ENCODE peak calls at places on chromosomes 16 and 17, in nine cellular contexts. G is effector memory CD4-positive, alpha-beta T cell; P is left ventricle myocardium superior; A is MM.1S; V is stimulated activated CD4-positive, alpha-beta T cell treated with anti-CD3 and anti-CD28 coated beads, Interleukin-12 subunit alpha, Interleukin-12 subunit beta, amount 100 ng/mL, for 4 hours; E is neural crest cell; O is adrenal gland; T is choroid plexus epithelial cell; Z is keratinocyte. H is an unnamed sample.

GRCh38 chr17:78366109-78366848 is 6.4 kb upstream of the SOCS3 start:
- DNase-seq in G (no peak), P (peak), A (no peak), V (no peak), E (no peak), O (no peak), T (peak), Z (no peak), H (no peak)

GRCh38 chr17:58248955-58249269 is 10.5 kb downstream of the LPO start:
- DNase-seq in G (no peak), P (no peak), A (no peak), V (no peak), E (no peak), O (no peak), T (no peak), Z (no peak), H (no peak)

GRCh38 chr17:18004345-18004744 is 31.7 kb downstream of the DRC3 start:
- DNase-seq in G (no peak), P (no peak), A (no peak), V (no peak), E (no peak), O (no peak), T (no peak), Z (no peak), H (no peak)

GRCh38 chr16:67865318-67865717 is 7.5 kb upstream of the EDC4 start:
- DNase-seq in G (no peak), P (no peak), A (peak), V (no peak), E (no peak), O (peak), T (peak), Z (no peak), H (no peak)

GRCh38 chr17:8552582-8553320 is 77.8 kb downstream of the MYH10 start:
- DNase-seq in G (no peak), P (no peak), A (no peak), V (no peak), E (no peak), O (no peak), T (peak), Z (peak), H (no peak)

GRCh38 chr17:76517638-76518038 is 16.4 kb upstream of the RHBDF2 start:
- DNase-seq in G (no peak), P (no peak), A (no peak), V (no peak), E (no peak), O (no peak), T (peak), Z (no peak), H (no peak)

GRCh38 chr16:25692734-25693508 is 1.2 kb downstream of the HS3ST4 start:
- DNase-seq in G (no peak), P (no peak), A (no peak), V (no peak), E (peak), O (no peak), T (no peak), Z (no peak), H (no peak)

GRCh38 chr17:22158364-22158763 is 466.0 kb downstream of the KCNJ18 start:
- DNase-seq in G (no peak), P (no peak), A (no peak), V (no peak), E (no peak), O (no peak), T (no peak), Z (no peak), H (no peak)

GRCh38 chr17:3539881-3540540 is 17.6 kb downstream of the TRPV3 start:
- DNase-seq in G (no peak), P (no peak), A (no peak), V (no peak), E (no peak), O (no peak), T (no peak), Z (no peak), H (no peak)

GRCh38 chr16:78577597-78577996 is 478.1 kb downstream of the WWOX start:
- DNase-seq in G (no peak), P (no peak), A (no peak), V (no peak), E (no peak), O (no peak), T (no peak), Z (no peak), H (no peak)

GRCh38 chr16:70656712-70657263 is 10.4 kb downstream of the IL34 start:
- DNase-seq in G (no peak), P (no peak), A (no peak), V (no peak), E (no peak), O (no peak), T (no peak), Z (no peak), H (no peak)

GRCh38 chr17:44961921-44962350 is 6.2 kb downstream of the C1QL1 start:
- DNase-seq in G (no peak), P (no peak), A (no peak), V (no peak), E (no peak), O (no peak), T (peak), Z (no peak), H (no peak)

GRCh38 chr16:27690604-27691003 is 140.7 kb downstream of the KATNIP start:
- DNase-seq in G (no peak), P (no peak), A (peak), V (no peak), E (peak), O (no peak), T (peak), Z (no peak), H (peak)

GRCh38 chr16:11672206-11673090 is 4.2 kb downstream of the SNN start:
- DNase-seq in G (no peak), P (no peak), A (peak), V (no peak), E (no peak), O (no peak), T (no peak), Z (no peak), H (no peak)

GRCh38 chr16:35523991-35524390 is 2064.6 kb downstream of the TP53TG3F start:
- DNase-seq in G (no peak), P (no peak), A (no peak), V (no peak), E (no peak), O (no peak), T (no peak), Z (no peak), H (no peak)

GRCh38 chr17:4786111-4786491 is at the start of gene VMO1:
- DNase-seq in G (no peak), P (peak), A (no peak), V (no peak), E (no peak), O (no peak), T (no peak), Z (no peak), H (no peak)

GRCh38 chr16:53503270-53503911 is 382 bp upstream of the AKTIP start:
- DNase-seq in G (peak), P (peak), A (peak), V (peak), E (peak), O (peak), T (peak), Z (peak), H (peak)

GRCh38 chr17:14866266-14866665 is 398.9 kb downstream of the PMP22 start:
- DNase-seq in G (no peak), P (no peak), A (no peak), V (no peak), E (no peak), O (no peak), T (no peak), Z (no peak), H (no peak)

H was measured in midbrain.